ENCODE peak calls at places on chromosomes 2 and 18, in four cellular contexts. One of them, this sample, is unnamed.
A peak's percentile ranks its signal among the peaks of the same experiment; 100 is the strongest.

GRCh38 chr2:200314976-200315567 is 8.6 kb downstream of the SPATS2L start:
- DNase-seq in C1 segment of cervical spinal cord: no peak
- DNase-seq in H54: no peak
- DNase-seq in naive B cell: no peak
- DNase-seq in this sample: no peak

GRCh38 chr2:212549463-212549862 is 10.9 kb upstream of the ERBB4 start:
- DNase-seq in H54: no peak
- DNase-seq in C1 segment of cervical spinal cord: no peak
- DNase-seq in naive B cell: no peak
- DNase-seq in this sample: no peak

GRCh38 chr2:877747-878146 is 72.9 kb upstream of the SNTG2 start:
- DNase-seq in C1 segment of cervical spinal cord: no peak
- DNase-seq in H54: no peak
- DNase-seq in naive B cell: no peak
- DNase-seq in this sample: no peak

GRCh38 chr2:230870544-230871360 is 6.0 kb downstream of the ITM2C start:
- DNase-seq in C1 segment of cervical spinal cord: no peak
- DNase-seq in H54: no peak
- DNase-seq in naive B cell: no peak
- DNase-seq in this sample: no peak

GRCh38 chr2:3517948-3518495 is 1.3 kb downstream of the ADI1 start:
- DNase-seq in naive B cell: no peak
- DNase-seq in H54: no peak
- DNase-seq in C1 segment of cervical spinal cord: no peak
- DNase-seq in this sample: no peak

GRCh38 chr2:234453216-234453615 is 43.7 kb downstream of the ARL4C start:
- DNase-seq in naive B cell: no peak
- DNase-seq in H54: no peak
- DNase-seq in C1 segment of cervical spinal cord: no peak
- DNase-seq in this sample: no peak

GRCh38 chr2:119475857-119476244 is 44.2 kb downstream of the TMEM37 start:
- DNase-seq in H54: no peak
- DNase-seq in naive B cell: no peak
- DNase-seq in C1 segment of cervical spinal cord: no peak
- DNase-seq in this sample: no peak

GRCh38 chr2:132741754-132742153 is 71.7 kb upstream of the LYPD1 start:
- DNase-seq in H54: no peak
- DNase-seq in C1 segment of cervical spinal cord: no peak
- DNase-seq in naive B cell: no peak
- DNase-seq in this sample: no peak

GRCh38 chr2:191748050-191748449 is 70.1 kb downstream of the NABP1 start:
- DNase-seq in naive B cell: no peak
- DNase-seq in H54: no peak
- DNase-seq in C1 segment of cervical spinal cord: no peak
- DNase-seq in this sample: no peak

GRCh38 chr18:68316636-68317035 is 398.3 kb downstream of the TMX3 start:
- DNase-seq in naive B cell: no peak
- DNase-seq in C1 segment of cervical spinal cord: no peak
- DNase-seq in H54: no peak
- DNase-seq in this sample: no peak

GRCh38 chr2:207825958-207826330 is 56.2 kb upstream of the FZD5 start:
- DNase-seq in naive B cell: no peak
- DNase-seq in C1 segment of cervical spinal cord: no peak
- DNase-seq in H54: no peak
- DNase-seq in this sample: no peak

GRCh38 chr2:128302744-128303067 is 16.0 kb downstream of the HS6ST1 start:
- DNase-seq in C1 segment of cervical spinal cord: no peak
- DNase-seq in naive B cell: no peak
- DNase-seq in H54: no peak
- DNase-seq in this sample: no peak

GRCh38 chr2:177551989-177552413 is 159.4 kb downstream of the AGPS start:
- DNase-seq in H54: no peak
- DNase-seq in naive B cell: no peak
- DNase-seq in C1 segment of cervical spinal cord: peak; percentile 56
- DNase-seq in this sample: peak; percentile 49

GRCh38 chr2:185316383-185316782 is 422.2 kb upstream of the FSIP2 start:
- DNase-seq in C1 segment of cervical spinal cord: no peak
- DNase-seq in naive B cell: no peak
- DNase-seq in H54: no peak
- DNase-seq in this sample: no peak

GRCh38 chr18:76522104-76522503 is 27.1 kb upstream of the ZNF516 start:
- DNase-seq in C1 segment of cervical spinal cord: no peak
- DNase-seq in H54: no peak
- DNase-seq in naive B cell: no peak
- DNase-seq in this sample: no peak

GRCh38 chr18:13726972-13727331 is 479 bp downstream of the RNMT start:
- DNase-seq in C1 segment of cervical spinal cord: no peak
- DNase-seq in H54: peak; percentile 11
- DNase-seq in naive B cell: no peak
- DNase-seq in this sample: peak; percentile 37

GRCh38 chr2:108194409-108195132 is 45.2 kb upstream of the SULT1C3 start:
- DNase-seq in C1 segment of cervical spinal cord: no peak
- DNase-seq in naive B cell: no peak
- DNase-seq in H54: no peak
- DNase-seq in this sample: no peak

GRCh38 chr2:95052301-95052700 is 26.8 kb downstream of the MAL start:
- DNase-seq in C1 segment of cervical spinal cord: no peak
- DNase-seq in H54: no peak
- DNase-seq in naive B cell: no peak
- DNase-seq in this sample: no peak

GRCh38 chr2:223262946-223263345 is 211.0 kb downstream of the KCNE4 start:
- DNase-seq in H54: peak; percentile 9
- DNase-seq in C1 segment of cervical spinal cord: no peak
- DNase-seq in naive B cell: no peak
- DNase-seq in this sample: no peak

GRCh38 chr2:216142540-216142939 is 33.4 kb downstream of the XRCC5 start:
- DNase-seq in H54: no peak
- DNase-seq in naive B cell: no peak
- DNase-seq in C1 segment of cervical spinal cord: no peak
- DNase-seq in this sample: no peak

GRCh38 chr2:231191896-231192872 is 6.2 kb upstream of the ARMC9 start:
- DNase-seq in H54: peak; percentile 46
- DNase-seq in naive B cell: no peak
- DNase-seq in C1 segment of cervical spinal cord: no peak
- DNase-seq in this sample: no peak

GRCh38 chr2:19868705-19869550 is 32.9 kb downstream of the TTC32 start:
- DNase-seq in H54: no peak
- DNase-seq in C1 segment of cervical spinal cord: no peak
- DNase-seq in naive B cell: peak; percentile 63
- DNase-seq in this sample: no peak

GRCh38 chr2:173496746-173497145 is 142.1 kb downstream of the CDCA7 start:
- DNase-seq in H54: no peak
- DNase-seq in C1 segment of cervical spinal cord: no peak
- DNase-seq in naive B cell: no peak
- DNase-seq in this sample: no peak

GRCh38 chr18:11982981-11983380 is 1.7 kb downstream of the IMPA2 start:
- DNase-seq in C1 segment of cervical spinal cord: no peak
- DNase-seq in H54: no peak
- DNase-seq in naive B cell: no peak
- DNase-seq in this sample: no peak

GRCh38 chr2:139622691-139623090 is 842.5 kb upstream of the NXPH2 start:
- DNase-seq in C1 segment of cervical spinal cord: no peak
- DNase-seq in H54: no peak
- DNase-seq in naive B cell: no peak
- DNase-seq in this sample: no peak

GRCh38 chr2:54957321-54957999 is 92.8 kb downstream of the RTN4 start:
- DNase-seq in H54: no peak
- DNase-seq in C1 segment of cervical spinal cord: no peak
- DNase-seq in naive B cell: no peak
- DNase-seq in this sample: no peak

GRCh38 chr2:217606296-217606695 is 396.5 kb downstream of the TNS1 start:
- DNase-seq in H54: no peak
- DNase-seq in naive B cell: no peak
- DNase-seq in C1 segment of cervical spinal cord: no peak
- DNase-seq in this sample: no peak

GRCh38 chr2:83168377-83168776 is 1290.7 kb downstream of the SUCLG1 start:
- DNase-seq in H54: no peak
- DNase-seq in C1 segment of cervical spinal cord: no peak
- DNase-seq in naive B cell: no peak
- DNase-seq in this sample: no peak

GRCh38 chr2:218996937-218997336 is 3.7 kb upstream of the CRYBA2 start:
- DNase-seq in H54: no peak
- DNase-seq in naive B cell: no peak
- DNase-seq in C1 segment of cervical spinal cord: no peak
- DNase-seq in this sample: no peak

GRCh38 chr2:133532919-133533318 is 35.3 kb downstream of the NCKAP5 start:
- DNase-seq in H54: peak; percentile 9
- DNase-seq in C1 segment of cervical spinal cord: no peak
- DNase-seq in naive B cell: no peak
- DNase-seq in this sample: no peak

GRCh38 chr2:240201861-240202260 is 61.4 kb upstream of the OTOS start:
- DNase-seq in naive B cell: no peak
- DNase-seq in H54: no peak
- DNase-seq in C1 segment of cervical spinal cord: no peak
- DNase-seq in this sample: no peak

GRCh38 chr2:120437604-120438000 is 91.7 kb downstream of the INHBB start:
- DNase-seq in naive B cell: no peak
- DNase-seq in H54: no peak
- DNase-seq in C1 segment of cervical spinal cord: no peak
- DNase-seq in this sample: no peak

GRCh38 chr18:9782073-9782857 is 74.2 kb downstream of the RAB31 start:
- DNase-seq in H54: peak; percentile 38
- DNase-seq in C1 segment of cervical spinal cord: no peak
- DNase-seq in naive B cell: no peak
- DNase-seq in this sample: no peak

GRCh38 chr2:753123-753522 is 75.9 kb upstream of the TMEM18 start:
- DNase-seq in H54: no peak
- DNase-seq in C1 segment of cervical spinal cord: no peak
- DNase-seq in naive B cell: no peak
- DNase-seq in this sample: no peak

GRCh38 chr2:118810766-118811165 is 36.7 kb downstream of the EN1 start:
- DNase-seq in H54: no peak
- DNase-seq in naive B cell: no peak
- DNase-seq in C1 segment of cervical spinal cord: no peak
- DNase-seq in this sample: no peak

GRCh38 chr18:47594063-47594462 is 336.4 kb downstream of the SMAD2 start:
- DNase-seq in C1 segment of cervical spinal cord: no peak
- DNase-seq in naive B cell: no peak
- DNase-seq in H54: no peak
- DNase-seq in this sample: no peak

GRCh38 chr2:110820128-110820527 is 87.8 kb downstream of the ACOXL start:
- DNase-seq in C1 segment of cervical spinal cord: no peak
- DNase-seq in H54: no peak
- DNase-seq in naive B cell: no peak
- DNase-seq in this sample: no peak

This sample was measured in occipital lobe.